ENCODE peak calls at places on chromosomes 4 and X, in four cellular contexts. Z, A, Q and O are unnamed samples.

GRCh38 chr4:81807927-81808672 is 336.4 kb upstream of the RASGEF1B start:
- DNase-seq in Z (no peak), A (no peak), Q (no peak), O (no peak)

GRCh38 chr4:102715057-102715456 is 45.7 kb downstream of the MANBA start:
- DNase-seq in A (no peak), Q (no peak), Z (no peak), O (no peak)

GRCh38 chr4:47465008-47465407 is 1.5 kb upstream of the COMMD8 start:
- DNase-seq in Z (no peak), A (no peak), Q (no peak), O (no peak)

GRCh38 chrX:41026326-41027136 is 58.7 kb upstream of the USP9X start:
- DNase-seq in Q (no peak), A (no peak), Z (no peak), O (no peak)

GRCh38 chrX:65866762-65867161 is 173.1 kb downstream of the VSIG4 start:
- DNase-seq in Z (no peak), A (no peak), Q (no peak), O (no peak)

GRCh38 chr4:8220661-8221446 is 21.8 kb downstream of the SH3TC1 start:
- DNase-seq in Z (no peak), A (no peak), Q (no peak), O (no peak)

GRCh38 chr4:17639136-17639535 is 24.7 kb downstream of the MED28 start:
- DNase-seq in Q (no peak), Z (no peak), A (no peak), O (no peak)

GRCh38 chrX:40877869-40878268 is 142.5 kb upstream of the MED14 start:
- DNase-seq in Z (no peak), Q (no peak), A (no peak), O (no peak)

GRCh38 chr4:98359646-98360045 is 98.5 kb downstream of the RAP1GDS1 start:
- DNase-seq in A (no peak), Z (no peak), Q (no peak), O (no peak)

GRCh38 chr4:52657317-52657629 is 1.8 kb downstream of the USP46 start:
- DNase-seq in Z (no peak), Q (no peak), A (no peak), O (no peak)

GRCh38 chr4:187480146-187481145 is 515.1 kb upstream of the ZFP42 start:
- DNase-seq in A (peak), Q (no peak), Z (no peak), O (no peak)
- H3K27ac ChIP-seq in A (no peak), Q (no peak), Z (no peak), O (no peak)

GRCh38 chr4:10178763-10179162 is 62.2 kb upstream of the WDR1 start:
- DNase-seq in Q (no peak), A (no peak), Z (no peak), O (no peak)
- H3K27ac ChIP-seq in Q (no peak), A (no peak), Z (no peak), O (no peak)

GRCh38 chr4:57034571-57034970 is 55.9 kb downstream of the POLR2B start:
- DNase-seq in Q (no peak), Z (no peak), A (no peak), O (no peak)

GRCh38 chr4:57039345-57039744 is 60.6 kb downstream of the POLR2B start:
- DNase-seq in Z (no peak), A (no peak), Q (no peak), O (no peak)

GRCh38 chr4:57043304-57044251 is 64.9 kb downstream of the POLR2B start:
- DNase-seq in Z (no peak), Q (no peak), A (no peak), O (no peak)

GRCh38 chr4:57040510-57040909 is 61.8 kb downstream of the POLR2B start:
- DNase-seq in A (no peak), Z (no peak), Q (no peak), O (no peak)

DNA sequence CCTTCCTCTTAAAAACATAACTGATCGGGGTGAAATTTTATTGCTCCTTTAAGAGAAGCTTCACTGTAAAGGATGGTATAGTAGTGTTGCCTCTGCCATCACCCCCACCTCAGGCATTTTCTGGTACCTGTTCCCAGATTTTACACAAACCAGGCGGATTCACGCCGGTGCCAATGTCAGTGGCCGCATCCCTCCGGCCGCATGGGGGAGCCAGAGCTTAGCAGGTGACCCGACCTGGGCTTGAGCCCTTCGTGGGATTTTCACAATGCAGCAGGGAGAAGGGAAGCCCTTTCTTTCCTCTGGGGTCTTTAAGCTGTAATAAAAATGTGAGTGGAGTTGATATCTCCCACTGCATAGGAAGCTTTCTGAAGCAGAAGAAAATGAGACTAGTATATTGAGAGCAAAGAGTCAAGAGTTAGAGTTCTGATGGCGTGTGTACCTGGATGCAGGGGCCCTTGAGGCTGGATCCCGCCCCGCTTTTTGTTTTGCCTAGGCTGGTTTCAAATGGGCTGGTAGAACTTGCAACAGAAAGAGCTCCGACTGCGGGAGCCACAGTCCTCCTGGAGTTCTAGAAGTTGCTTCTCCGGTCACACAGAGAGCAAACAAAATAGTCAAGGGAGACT is 59.4 kb downstream of the POLR2B start:
- DNase-seq in Z (peak), A (peak), Q (peak), O (peak)
- H3K27ac ChIP-seq in Z (peak), A (no peak), Q (no peak), O (no peak)

GRCh38 chr4:20255251-20255586 is 3.5 kb downstream of the SLIT2 start:
- DNase-seq in Z (no peak), A (no peak), Q (no peak), O (no peak)
- H3K27ac ChIP-seq in Z (no peak), A (no peak), Q (peak), O (peak)

GRCh38 chr4:181970356-181970755 is 272.8 kb upstream of the TENM3 start:
- DNase-seq in Z (no peak), A (no peak), Q (no peak), O (no peak)
- H3K27ac ChIP-seq in Z (no peak), A (no peak), Q (no peak), O (no peak)

GRCh38 chr4:25377572-25377882 is 464 bp downstream of the ANAPC4 start:
- DNase-seq in Z (no peak), A (no peak), Q (no peak), O (peak)
- H3K27ac ChIP-seq in Z (peak), A (peak), Q (peak), O (peak)

DNA sequence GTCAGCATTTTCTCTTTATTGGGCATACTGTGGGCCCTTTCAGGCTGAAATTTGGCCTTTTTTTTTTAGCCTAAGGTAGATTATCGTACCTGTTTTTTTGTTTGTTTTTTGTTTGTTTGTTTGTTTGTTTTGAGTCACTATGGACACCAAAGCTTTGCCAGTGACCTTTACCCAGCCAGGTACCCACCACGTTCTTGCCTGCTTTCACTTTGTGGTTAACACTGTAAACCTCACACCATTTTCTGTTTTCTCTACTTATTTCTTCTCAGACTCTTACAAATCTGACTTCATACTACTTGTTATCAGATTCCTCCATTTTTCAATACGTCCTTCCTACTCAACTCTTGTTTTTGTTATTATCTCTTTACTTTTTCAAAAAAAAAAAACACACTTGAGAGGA is 81.5 kb downstream of the ZNF674 start:
- DNase-seq in Q (no peak), A (no peak), Z (no peak), O (no peak)
- H3K27ac ChIP-seq in Q (no peak), A (no peak), Z (no peak), O (no peak)

GRCh38 chr4:73668806-73669205 is 48.6 kb upstream of the RASSF6 start:
- DNase-seq in Q (no peak), Z (no peak), A (no peak), O (no peak)
- H3K27ac ChIP-seq in Q (no peak), Z (peak), A (no peak), O (no peak)